ENCODE peak calls at places on chromosomes 13 and 19, in six cellular contexts. K, W, Q, F, X and Y are unnamed samples.

GRCh38 chr19:31301306-31301980 is 47.8 kb downstream of the TSHZ3 start:
- DNase-seq in W (no peak), Q (no peak), F (no peak), X (no peak), K (no peak), Y (no peak)

GRCh38 chr19:55032170-55032569 is 5.9 kb downstream of the GP6 start:
- DNase-seq in K (no peak), F (no peak), W (no peak), Q (no peak), X (no peak), Y (no peak)

GRCh38 chr19:8615813-8616596 is 5.5 kb upstream of the ADAMTS10 start:
- DNase-seq in X (peak), F (peak), K (no peak), Q (no peak), W (no peak), Y (peak)

GRCh38 chr19:38093587-38093986 is 130.4 kb downstream of the DPF1 start:
- DNase-seq in Q (no peak), X (no peak), K (peak), F (no peak), W (no peak), Y (no peak)

GRCh38 chr13:62747152-62747551 is 1331.5 kb upstream of the PCDH20 start:
- DNase-seq in K (no peak), F (no peak), X (no peak), W (no peak), Q (no peak), Y (no peak)

GRCh38 chr13:33876716-33877394 is 58.9 kb downstream of the RFC3 start:
- DNase-seq in W (no peak), F (no peak), Q (no peak), X (no peak), K (no peak), Y (no peak)

GRCh38 chr13:113927661-113928581 is 46.0 kb downstream of the C13orf46 start:
- DNase-seq in F (peak), W (no peak), X (peak), K (peak), Q (no peak), Y (peak)

GRCh38 chr19:18503337-18503970 is 18.4 kb downstream of the ELL start:
- DNase-seq in F (no peak), Q (no peak), X (no peak), W (no peak), K (no peak), Y (no peak)

GRCh38 chr19:11242864-11243797 is 3.7 kb downstream of the ANGPTL8 start:
- DNase-seq in F (peak), X (peak), Q (peak), W (peak), K (peak), Y (peak)

GRCh38 chr19:3586124-3586626 is 897 bp downstream of the GIPC3 start:
- DNase-seq in K (no peak), X (no peak), F (no peak), Q (no peak), W (no peak), Y (no peak)

GRCh38 chr19:7500811-7501450 is 12.1 kb upstream of the PEX11G start:
- DNase-seq in W (no peak), Q (no peak), X (no peak), F (no peak), K (no peak), Y (no peak)

GRCh38 chr13:111005808-111006494 is 91.1 kb upstream of the ANKRD10 start:
- DNase-seq in K (peak), F (peak), X (peak), W (no peak), Q (peak), Y (peak)

GRCh38 chr13:99288069-99288468 is 19.1 kb downstream of the GPR183 start:
- DNase-seq in W (no peak), Q (no peak), K (no peak), F (no peak), X (no peak), Y (no peak)

GRCh38 chr19:2533686-2534085 is 57.8 kb downstream of the GADD45B start:
- DNase-seq in X (no peak), W (no peak), Q (no peak), F (no peak), K (no peak), Y (no peak)

GRCh38 chr13:59356607-59357006 is 807.1 kb downstream of the DIAPH3 start:
- DNase-seq in W (no peak), X (peak), K (peak), Q (peak), F (peak), Y (peak)

GRCh38 chr19:43809762-43810696 is 7.8 kb upstream of the LYPD5 start:
- DNase-seq in F (no peak), W (peak), X (no peak), Q (no peak), K (no peak), Y (no peak)

GRCh38 chr19:33325920-33326319 is 23.6 kb upstream of the CEBPA start:
- DNase-seq in K (no peak), F (peak), Q (no peak), X (peak), W (no peak), Y (peak)

GRCh38 chr13:68023838-68024581 is 793.9 kb upstream of the PCDH9 start:
- DNase-seq in F (no peak), W (no peak), Q (no peak), X (no peak), K (no peak), Y (no peak)

GRCh38 chr19:43847884-43848283 is 20.8 kb downstream of the ZNF283 start:
- DNase-seq in X (no peak), K (no peak), W (no peak), F (no peak), Q (no peak), Y (no peak)

GRCh38 chr19:34041922-34042521 is 130.3 kb upstream of the LSM14A start:
- DNase-seq in Q (peak), W (peak), K (peak), F (peak), X (peak), Y (peak)

GRCh38 chr13:44306401-44307192 is 67.0 kb upstream of the SERP2 start:
- DNase-seq in Q (peak), X (peak), W (no peak), F (peak), K (peak), Y (peak)

GRCh38 chr13:110421696-110422395 is 114.8 kb downstream of the COL4A2 start:
- DNase-seq in Q (no peak), W (no peak), F (no peak), X (no peak), K (no peak), Y (no peak)

GRCh38 chr19:3603121-3603841 is 3.4 kb downstream of the TBXA2R start:
- DNase-seq in W (no peak), K (no peak), Q (peak), X (peak), F (no peak), Y (no peak)

GRCh38 chr19:16070366-16070990 is 5.8 kb upstream of the TPM4 start:
- DNase-seq in Q (peak), X (peak), W (peak), K (peak), F (no peak), Y (no peak)

GRCh38 chr19:6092329-6093286 is 17.7 kb downstream of the RFX2 start:
- DNase-seq in Q (peak), F (peak), K (peak), X (peak), W (no peak), Y (peak)

GRCh38 chr19:35194022-35194984 is 34.2 kb downstream of the FAM187B start:
- DNase-seq in K (no peak), F (no peak), Q (no peak), W (no peak), X (no peak), Y (no peak)

GRCh38 chr19:6362351-6362801 is 1.0 kb downstream of the CLPP start:
- DNase-seq in Q (no peak), F (no peak), K (no peak), W (no peak), X (no peak), Y (no peak)

GRCh38 chr13:113211774-113212173 is 2.4 kb downstream of the CUL4A start:
- DNase-seq in W (no peak), X (no peak), K (no peak), F (no peak), Q (no peak), Y (no peak)

GRCh38 chr19:30719991-30720329 is 347.8 kb downstream of the ZNF536 start:
- DNase-seq in X (no peak), Q (peak), F (peak), W (no peak), K (peak), Y (peak)

GRCh38 chr19:18340990-18341868 is 831 bp downstream of the PGPEP1 start:
- DNase-seq in K (peak), X (peak), F (peak), W (no peak), Q (peak), Y (peak)

GRCh38 chr19:33245948-33246728 is 20.5 kb upstream of the SLC7A10 start:
- DNase-seq in W (no peak), K (no peak), Q (no peak), F (no peak), X (no peak), Y (no peak)

GRCh38 chr13:42113478-42113877 is 65.0 kb downstream of the DGKH start:
- DNase-seq in X (no peak), W (no peak), F (no peak), K (no peak), Q (no peak), Y (no peak)

GRCh38 chr19:16970821-16971220 is 55.8 kb downstream of the CPAMD8 start:
- DNase-seq in X (no peak), W (no peak), Q (no peak), F (no peak), K (no peak), Y (no peak)

GRCh38 chr13:98977568-98978270 is at the start of gene DOCK9:
- DNase-seq in K (peak), Q (peak), W (no peak), F (peak), X (peak), Y (peak)

GRCh38 chr13:23833733-23834611 is 55.2 kb downstream of the MIPEP start:
- DNase-seq in Q (no peak), K (no peak), F (no peak), W (no peak), X (no peak), Y (no peak)

GRCh38 chr13:94256671-94257070 is 222.8 kb downstream of the DCT start:
- DNase-seq in F (no peak), W (no peak), Q (no peak), K (no peak), X (no peak), Y (no peak)

GRCh38 chr19:49326165-49326704 is 1.2 kb upstream of the SLC6A16 start:
- DNase-seq in W (no peak), F (no peak), K (no peak), X (no peak), Q (no peak), Y (no peak)

GRCh38 chr19:48111280-48111679 is 663 bp upstream of the PLA2G4C start:
- DNase-seq in F (no peak), W (no peak), X (no peak), K (no peak), Q (no peak), Y (no peak)

GRCh38 chr19:48108997-48109782 is 1.4 kb downstream of the PLA2G4C start:
- DNase-seq in W (no peak), F (no peak), Q (no peak), X (no peak), K (no peak), Y (no peak)

GRCh38 chr19:48113190-48113917 is 2.7 kb upstream of the PLA2G4C start:
- DNase-seq in Q (no peak), X (no peak), K (no peak), W (no peak), F (no peak), Y (no peak)

DNA sequence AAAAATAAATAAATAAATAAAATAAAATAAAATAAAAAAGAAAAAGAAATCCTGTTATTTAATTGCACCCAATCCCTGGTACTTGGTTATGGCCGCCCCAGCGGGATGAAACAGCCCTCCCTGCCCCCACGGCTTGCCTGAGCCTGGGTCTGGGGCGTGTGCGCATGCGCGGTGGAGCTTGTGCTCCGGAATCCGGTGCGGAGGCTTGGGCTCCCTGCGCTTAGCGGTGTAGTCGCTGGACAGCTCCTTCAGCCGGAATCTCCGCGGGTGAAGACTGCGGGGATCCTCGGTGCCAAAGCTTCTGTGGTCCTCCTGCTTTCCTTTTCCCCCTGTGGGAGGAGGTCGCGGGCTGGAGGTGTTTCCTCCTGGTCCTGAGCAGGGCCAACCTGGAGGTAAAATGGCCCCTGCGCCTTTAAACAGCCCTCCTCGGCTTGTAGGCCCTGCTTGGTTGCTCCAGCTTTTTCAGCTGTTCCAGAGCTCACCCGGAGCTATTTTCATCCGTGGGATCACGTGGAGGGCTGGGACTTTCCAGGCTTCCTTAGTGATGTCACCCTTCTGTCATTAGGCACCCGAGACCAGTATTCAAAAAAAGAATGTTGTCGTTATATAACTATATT is at the start of gene PLA2G4C:
- DNase-seq in Q (peak), F (peak), W (peak), K (peak), X (peak), Y (peak)
- H3K27ac ChIP-seq in Q (peak), F (peak), W (no peak), K (peak), X (peak), Y (peak)

GRCh38 chr19:48171584-48172170 is 1.2 kb downstream of the ZSWIM9 start:
- DNase-seq in Q (no peak), F (no peak), K (no peak), W (no peak), X (no peak), Y (no peak)
- H3K4me3 ChIP-seq in Q (no peak), F (no peak), K (no peak), W (no peak), X (no peak), Y (no peak)

GRCh38 chr13:46082324-46082723 is 22.5 kb downstream of the CPB2 start:
- DNase-seq in W (no peak), K (no peak), F (no peak), Q (no peak), X (no peak), Y (no peak)
- H3K27ac ChIP-seq in W (no peak), K (no peak), F (no peak), Q (no peak), X (no peak), Y (no peak)

GRCh38 chr19:13024958-13025653 is 29.8 kb downstream of the NFIX start:
- DNase-seq in Q (no peak), F (no peak), K (no peak), X (no peak), W (no peak), Y (no peak)
- H3K4me3 ChIP-seq in Q (peak), F (peak), K (no peak), X (peak), W (no peak), Y (peak)

GRCh38 chr19:13398780-13399726 is 107.2 kb downstream of the CACNA1A start:
- DNase-seq in F (no peak), Q (no peak), X (no peak), W (no peak), K (no peak), Y (no peak)
- H3K27ac ChIP-seq in F (no peak), Q (no peak), X (no peak), W (no peak), K (peak), Y (no peak)

GRCh38 chr13:30375436-30375835 is 46.9 kb upstream of the UBE2L5 start:
- DNase-seq in W (no peak), Q (no peak), F (no peak), X (no peak), K (no peak), Y (no peak)

GRCh38 chr13:30381049-30381448 is 41.2 kb upstream of the UBE2L5 start:
- DNase-seq in X (no peak), W (no peak), Q (no peak), F (no peak), K (no peak), Y (no peak)

GRCh38 chr13:30377312-30377685 is 45.0 kb upstream of the UBE2L5 start:
- DNase-seq in Q (no peak), X (no peak), F (no peak), W (no peak), K (no peak), Y (no peak)

GRCh38 chr13:30373727-30374126 is 48.6 kb upstream of the UBE2L5 start:
- DNase-seq in X (no peak), F (no peak), K (no peak), Q (no peak), W (no peak), Y (no peak)

GRCh38 chr13:30376426-30377311 is 45.6 kb upstream of the UBE2L5 start:
- DNase-seq in X (no peak), F (no peak), K (no peak), W (no peak), Q (no peak), Y (no peak)
- H3K4me3 ChIP-seq in X (no peak), F (no peak), K (no peak), W (no peak), Q (no peak), Y (no peak)

GRCh38 chr19:50798943-50799851 is 9.0 kb downstream of the ACP4 start:
- DNase-seq in K (no peak), Q (no peak), F (no peak), W (no peak), X (no peak), Y (no peak)
- H3K27ac ChIP-seq in K (no peak), Q (no peak), F (no peak), W (no peak), X (no peak), Y (no peak)

GRCh38 chr19:58468216-58468839 is 1.4 kb downstream of the ZNF324 start:
- DNase-seq in F (no peak), X (no peak), Q (no peak), K (no peak), W (no peak), Y (no peak)
- H3K4me3 ChIP-seq in F (peak), X (peak), Q (no peak), K (no peak), W (peak), Y (no peak)

DNA sequence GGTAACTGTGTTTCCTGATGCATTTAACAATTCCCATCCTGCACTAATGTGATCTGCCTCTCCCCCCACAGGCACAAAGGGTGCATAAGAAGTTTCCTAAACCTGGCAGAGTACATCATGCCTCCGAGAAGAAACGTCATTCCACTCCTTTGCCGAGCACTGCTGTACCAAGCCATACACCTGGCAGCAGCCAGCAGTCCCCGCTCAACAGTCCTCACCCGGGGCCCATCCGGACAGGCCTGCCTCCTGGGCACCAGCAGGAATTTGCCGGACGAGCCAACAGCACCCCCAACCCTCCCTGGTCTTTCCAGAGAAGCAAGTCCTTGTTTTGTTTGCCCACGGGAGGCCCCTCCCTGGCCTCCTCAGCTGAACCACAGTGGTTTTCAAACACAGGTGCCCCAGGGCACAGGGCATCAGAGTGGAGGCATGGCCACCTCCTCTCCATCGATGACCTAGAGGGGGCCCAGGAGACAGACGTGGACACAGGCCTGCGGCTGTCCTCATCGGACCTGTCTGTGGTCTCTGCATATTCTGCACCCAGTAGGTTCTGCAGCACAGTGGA is 58.3 kb downstream of the FAM124A start:
- DNase-seq in Q (no peak), F (no peak), X (no peak), K (no peak), W (no peak), Y (no peak)
- H3K27ac ChIP-seq in Q (no peak), F (no peak), X (no peak), K (no peak), W (no peak), Y (no peak)